ENCODE peak calls at places on chromosomes 16 and 17, in nine cellular contexts. Q is WTC11; O is stimulated activated CD8-positive, alpha-beta memory T cell treated with anti-CD3 and anti-CD28 coated beads, Interleukin-12 subunit alpha, Interleukin-12 subunit beta, amount 100 ng/mL, for 4 hours; T is esophagus squamous epithelium; F is EL; R is substantia nigra; H is iPS-NIHi11; S is H9; V is RPMI8226. D is an unnamed sample.

GRCh38 chr16:2507052-2507678 is 6.6 kb upstream of the ATP6V0C start:
- DNase-seq in H (no peak), S (no peak), O (no peak), R (peak; percentile 21), Q (no peak), T (no peak), V (peak; percentile 90), F (no peak), D (no peak)

GRCh38 chr16:84677849-84678248 is 22.0 kb upstream of the USP10 start:
- DNase-seq in R (no peak), V (no peak), S (no peak), T (no peak), F (no peak), Q (no peak), O (no peak), H (no peak), D (no peak)

GRCh38 chr16:74071996-74072559 is 224.5 kb upstream of the PSMD7 start:
- DNase-seq in O (no peak), H (no peak), T (no peak), Q (no peak), S (no peak), F (no peak), R (no peak), V (no peak), D (no peak)

GRCh38 chr17:1562178-1562643 is 381 bp downstream of the PITPNA start:
- DNase-seq in S (peak; percentile 65), R (no peak), O (no peak), Q (no peak), H (peak; percentile 81), V (peak; percentile 36), F (no peak), T (no peak), D (no peak)

GRCh38 chr17:18191967-18192366 is 8.3 kb downstream of the ALKBH5 start:
- DNase-seq in O (no peak), H (peak; percentile 57), R (no peak), V (peak; percentile 27), F (peak; percentile 18), Q (peak; percentile 38), T (no peak), S (peak; percentile 48), D (no peak)

GRCh38 chr16:27432600-27432957 is 30.6 kb downstream of the IL21R start:
- DNase-seq in H (no peak), F (peak; percentile 65), V (no peak), T (no peak), O (no peak), Q (no peak), R (no peak), S (peak; percentile 12), D (no peak)

GRCh38 chr17:69047368-69048263 is 13.1 kb downstream of the ABCA9 start:
- DNase-seq in O (no peak), F (peak; percentile 42), S (no peak), V (no peak), R (no peak), T (no peak), Q (no peak), H (no peak), D (no peak)

GRCh38 chr17:41140360-41141132 is at the start of gene KRTAP4-6:
- DNase-seq in H (no peak), Q (no peak), S (no peak), O (no peak), R (no peak), V (no peak), T (no peak), F (peak; percentile 86), D (no peak)

GRCh38 chr16:88628512-88628974 is 9.8 kb upstream of the IL17C start:
- DNase-seq in O (no peak), V (no peak), T (no peak), Q (peak; percentile 85), H (peak; percentile 89), R (no peak), F (no peak), S (peak; percentile 90), D (no peak)

GRCh38 chr17:78022425-78022824 is 63.9 kb downstream of the TNRC6C start:
- DNase-seq in T (no peak), O (no peak), F (peak; percentile 41), S (no peak), V (no peak), Q (no peak), R (no peak), H (no peak), D (no peak)

GRCh38 chr16:23280483-23280967 is 21.6 kb upstream of the SCNN1B start:
- DNase-seq in Q (no peak), F (peak; percentile 10), R (no peak), H (no peak), V (no peak), O (no peak), T (no peak), S (no peak), D (no peak)

GRCh38 chr17:27762527-27763305 is 37.6 kb downstream of the NOS2 start:
- DNase-seq in R (no peak), F (peak; percentile 24), Q (peak; percentile 59), T (no peak), V (peak; percentile 57), O (no peak), S (peak; percentile 67), H (no peak), D (no peak)

GRCh38 chr16:66408181-66409048 is 18.7 kb upstream of the BEAN1 start:
- DNase-seq in H (no peak), S (no peak), O (no peak), F (peak; percentile 63), Q (no peak), R (no peak), T (no peak), V (peak; percentile 70), D (no peak)

GRCh38 chr17:14198013-14198412 is 38.6 kb downstream of the CDRT15 start:
- DNase-seq in O (no peak), T (no peak), V (no peak), F (no peak), S (peak; percentile 50), Q (no peak), H (no peak), R (no peak), D (no peak)

GRCh38 chr16:56189990-56190902 is 1.0 kb upstream of the GNAO1 start:
- DNase-seq in V (no peak), H (no peak), R (no peak), S (no peak), F (no peak), T (no peak), O (no peak), Q (no peak), D (no peak)

GRCh38 chr17:70521821-70522256 is 352.5 kb downstream of the KCNJ2 start:
- DNase-seq in F (peak; percentile 12), S (no peak), R (no peak), Q (no peak), O (no peak), H (no peak), T (no peak), V (no peak), D (no peak)

GRCh38 chr17:61366715-61367413 is 32.8 kb upstream of the TBX2 start:
- DNase-seq in F (no peak), S (no peak), H (no peak), O (no peak), R (no peak), Q (no peak), T (no peak), V (no peak), D (no peak)

GRCh38 chr17:82709024-82709675 is 7.4 kb upstream of the FN3KRP start:
- DNase-seq in F (no peak), V (no peak), H (peak; percentile 61), R (no peak), T (no peak), Q (no peak), O (no peak), S (no peak), D (no peak)

GRCh38 chr17:2083613-2084128 is 28.8 kb downstream of the HIC1 start:
- DNase-seq in R (no peak), H (no peak), T (no peak), F (no peak), Q (no peak), V (peak; percentile 19), S (no peak), O (no peak), D (no peak)

GRCh38 chr17:2690165-2691068 is 21.1 kb downstream of the CLUH start:
- DNase-seq in V (no peak), F (no peak), O (no peak), H (peak; percentile 23), R (no peak), Q (no peak), T (no peak), S (peak; percentile 44), D (no peak)

GRCh38 chr17:52255347-52255746 is 96.8 kb upstream of the CA10 start:
- DNase-seq in T (no peak), H (no peak), O (no peak), V (no peak), F (no peak), Q (no peak), S (peak; percentile 34), R (no peak), D (no peak)

GRCh38 chr17:37510056-37510455 is 20.4 kb downstream of the DUSP14 start:
- DNase-seq in O (no peak), Q (no peak), H (no peak), S (no peak), V (no peak), R (no peak), T (no peak), F (no peak), D (no peak)

GRCh38 chr17:75181110-75181509 is 1.6 kb downstream of the SUMO2 start:
- DNase-seq in F (no peak), T (no peak), S (no peak), V (no peak), R (no peak), H (no peak), Q (no peak), O (no peak), D (no peak)

GRCh38 chr17:68539536-68540469 is 27.6 kb downstream of the PRKAR1A start:
- DNase-seq in H (no peak), O (no peak), V (peak; percentile 58), Q (no peak), R (no peak), F (peak; percentile 10), S (peak; percentile 58), T (no peak), D (no peak)

GRCh38 chr17:78924481-78925151 is 571 bp downstream of the TIMP2 start:
- DNase-seq in S (peak; percentile 73), Q (peak; percentile 58), F (peak; percentile 51), H (peak; percentile 54), V (peak; percentile 35), T (no peak), R (no peak), O (no peak), D (no peak)

GRCh38 chr17:19730829-19731228 is 14.4 kb upstream of the SLC47A2 start:
- DNase-seq in V (no peak), Q (no peak), S (no peak), T (no peak), H (no peak), R (no peak), F (no peak), O (no peak), D (no peak)

GRCh38 chr17:6669479-6670212 is 18.1 kb downstream of the C17orf100 start:
- DNase-seq in V (no peak), F (no peak), Q (no peak), S (peak; percentile 58), H (no peak), O (no peak), T (no peak), R (no peak), D (no peak)

GRCh38 chr16:89293276-89294143 is 76.0 kb downstream of the ZNF778 start:
- DNase-seq in S (peak; percentile 80), T (no peak), V (no peak), O (no peak), Q (peak; percentile 70), H (peak; percentile 52), F (no peak), R (no peak), D (no peak)

GRCh38 chr16:50679676-50680555 is 1.2 kb downstream of the SNX20 start:
- DNase-seq in T (no peak), V (no peak), H (no peak), Q (no peak), O (no peak), S (no peak), R (no peak), F (no peak), D (no peak)

GRCh38 chr16:52545544-52546262 is 1.2 kb downstream of the TOX3 start:
- DNase-seq in H (peak; percentile 29), S (no peak), Q (peak; percentile 43), T (no peak), F (no peak), R (no peak), V (no peak), O (no peak), D (no peak)

GRCh38 chr16:66441586-66442375 is 14.7 kb downstream of the BEAN1 start:
- DNase-seq in O (no peak), F (peak; percentile 73), H (no peak), Q (no peak), R (no peak), S (no peak), T (no peak), V (no peak), D (peak; percentile 16)